ENCODE peak calls at places on chromosomes 2 and 18, in six cellular contexts. P, J, U, N, B and E are unnamed samples.
A peak's percentile ranks its signal among the peaks of the same experiment; 100 is the strongest.

GRCh38 chr2:231371430-231372054 is 24.0 kb upstream of the B3GNT7 start:
- DNase-seq in B (no peak), N (no peak), P (peak; percentile 69), J (no peak), U (no peak), E (no peak)

GRCh38 chr2:10810175-10811161 is 2.1 kb downstream of the PDIA6 start:
- DNase-seq in B (no peak), J (no peak), P (no peak), N (peak; percentile 59), U (no peak), E (no peak)

GRCh38 chr18:10417679-10418078 is 36.8 kb upstream of the APCDD1 start:
- DNase-seq in U (no peak), J (no peak), N (no peak), P (no peak), B (no peak), E (no peak)

GRCh38 chr2:200863655-200864205 is 728 bp downstream of the CLK1 start:
- DNase-seq in B (peak; percentile 31), U (no peak), P (no peak), N (peak; percentile 40), J (no peak), E (no peak)

GRCh38 chr18:68417826-68418225 is 297.1 kb downstream of the TMX3 start:
- DNase-seq in U (no peak), J (no peak), P (no peak), B (no peak), N (no peak), E (no peak)

GRCh38 chr18:48222118-48222517 is 187.1 kb downstream of the ZBTB7C start:
- DNase-seq in U (no peak), B (peak; percentile 73), J (peak; percentile 23), P (no peak), N (peak; percentile 0), E (no peak)

GRCh38 chr2:172431428-172431827 is 4.0 kb downstream of the ITGA6 start:
- DNase-seq in U (no peak), B (peak; percentile 82), J (no peak), P (no peak), N (no peak), E (no peak)

GRCh38 chr18:57833441-57834101 is 30.5 kb upstream of the ATP8B1 start:
- DNase-seq in J (peak; percentile 11), P (no peak), N (no peak), B (peak; percentile 42), U (no peak), E (peak; percentile 39)

GRCh38 chr2:9212661-9213411 is 6.2 kb downstream of the ASAP2 start:
- DNase-seq in J (peak; percentile 16), N (no peak), P (peak; percentile 55), U (no peak), B (peak; percentile 22), E (no peak)

GRCh38 chr2:55056024-55056521 is 5.8 kb upstream of the RTN4 start:
- DNase-seq in B (no peak), J (peak; percentile 12), P (no peak), U (no peak), N (no peak), E (no peak)

GRCh38 chr18:9613550-9614400 is 584 bp downstream of the PPP4R1 start:
- DNase-seq in P (peak; percentile 93), U (no peak), N (peak; percentile 68), B (peak; percentile 64), J (peak; percentile 66), E (peak; percentile 70)

GRCh38 chr2:23445450-23445868 is 60.5 kb downstream of the KLHL29 start:
- DNase-seq in N (no peak), U (no peak), P (no peak), B (no peak), J (no peak), E (no peak)

GRCh38 chr2:66790651-66791181 is 355.8 kb downstream of the MEIS1 start:
- DNase-seq in P (no peak), N (no peak), B (no peak), J (no peak), U (no peak), E (no peak)

GRCh38 chr2:11738589-11739436 is 7.6 kb upstream of the LPIN1 start:
- DNase-seq in J (peak; percentile 87), B (peak; percentile 70), U (peak; percentile 82), P (no peak), N (peak; percentile 49), E (peak; percentile 67)

GRCh38 chr2:10658041-10658913 is 31.5 kb downstream of the NOL10 start:
- DNase-seq in P (no peak), B (no peak), U (no peak), N (no peak), J (peak; percentile 58), E (no peak)

GRCh38 chr18:78786776-78787175 is 192.8 kb upstream of the SALL3 start:
- DNase-seq in B (no peak), P (peak; percentile 47), U (no peak), J (no peak), N (no peak), E (no peak)

GRCh38 chr2:152475982-152476381 is 141.0 kb downstream of the FMNL2 start:
- DNase-seq in U (no peak), N (no peak), P (no peak), J (no peak), B (no peak), E (no peak)

GRCh38 chr18:58645398-58645797 is 16.5 kb upstream of the ALPK2 start:
- DNase-seq in P (no peak), U (no peak), J (no peak), N (no peak), B (no peak), E (no peak)

DNA sequence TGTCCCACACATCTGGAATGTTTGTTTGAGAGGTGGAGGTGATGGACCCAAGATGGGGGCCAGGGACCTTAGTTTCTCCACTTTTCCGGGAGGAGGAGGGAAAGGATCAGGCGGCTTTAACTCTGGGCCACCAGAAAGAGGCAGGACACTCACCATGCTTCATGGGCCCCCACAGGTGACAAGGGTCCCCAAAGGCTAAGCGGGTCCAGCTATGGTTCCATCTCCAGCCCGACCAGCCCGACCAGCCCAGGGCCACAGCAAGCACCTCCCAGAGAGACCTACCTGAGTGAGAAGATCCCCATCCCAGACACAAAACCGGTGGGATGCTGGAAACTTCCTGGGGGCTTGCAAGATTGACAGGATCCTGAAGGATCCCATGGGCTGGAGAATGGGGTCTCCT is 712 bp downstream of the SLC11A1 start:
- DNase-seq in P (no peak), U (no peak), N (no peak), B (no peak), J (no peak), E (no peak)
- H3K4me3 ChIP-seq in P (peak overlapping the region; percentile 39), U (peak overlapping the region; percentile 58), N (no peak overlapping the region), B (no peak overlapping the region), J (no peak overlapping the region), E (no peak overlapping the region)

GRCh38 chr2:38485734-38486133 is 108.7 kb upstream of the ATL2 start:
- DNase-seq in P (no peak), U (no peak), B (no peak), N (peak; percentile 22), J (no peak), E (no peak)

GRCh38 chr2:38487852-38488251 is 110.8 kb upstream of the ATL2 start:
- DNase-seq in U (no peak), J (no peak), N (no peak), B (no peak), P (no peak), E (no peak)

GRCh38 chr2:38486213-38487026 is 109.3 kb upstream of the ATL2 start:
- DNase-seq in U (no peak), J (no peak), B (no peak), P (no peak), N (no peak), E (no peak)

GRCh38 chr2:38483773-38484501 is 106.9 kb upstream of the ATL2 start:
- DNase-seq in B (no peak), U (no peak), J (no peak), N (no peak), P (no peak), E (no peak)

DNA sequence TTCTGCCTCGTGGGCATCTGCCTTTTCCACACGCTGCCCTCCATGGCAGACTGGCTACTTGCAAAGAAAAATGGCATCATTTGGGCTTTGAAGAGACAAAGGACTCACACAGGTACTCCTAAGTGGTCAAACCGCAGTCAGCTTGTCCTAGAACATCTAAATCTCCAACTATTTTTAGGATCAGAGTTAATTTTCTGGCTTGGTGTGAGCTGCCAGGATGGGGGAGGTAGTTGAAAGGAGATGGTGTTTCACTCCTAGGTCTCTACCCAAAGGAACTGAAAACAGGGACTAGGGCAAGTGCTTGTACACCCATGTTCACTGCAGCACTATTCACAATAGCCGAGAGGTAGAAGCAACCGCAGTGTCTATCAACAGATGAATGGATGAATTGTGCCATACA is 107.9 kb upstream of the ATL2 start:
- DNase-seq in B (no peak), N (no peak), U (no peak), P (no peak), J (no peak), E (no peak)
- H3K36me3 ChIP-seq in B (no peaks in the 10 kb centered on the region), N (no peaks in the 10 kb centered on the region), U (no peaks in the 10 kb centered on the region), P (no peaks in the 10 kb centered on the region), J (no peaks in the 10 kb centered on the region), E (no peaks in the 10 kb centered on the region)

DNA sequence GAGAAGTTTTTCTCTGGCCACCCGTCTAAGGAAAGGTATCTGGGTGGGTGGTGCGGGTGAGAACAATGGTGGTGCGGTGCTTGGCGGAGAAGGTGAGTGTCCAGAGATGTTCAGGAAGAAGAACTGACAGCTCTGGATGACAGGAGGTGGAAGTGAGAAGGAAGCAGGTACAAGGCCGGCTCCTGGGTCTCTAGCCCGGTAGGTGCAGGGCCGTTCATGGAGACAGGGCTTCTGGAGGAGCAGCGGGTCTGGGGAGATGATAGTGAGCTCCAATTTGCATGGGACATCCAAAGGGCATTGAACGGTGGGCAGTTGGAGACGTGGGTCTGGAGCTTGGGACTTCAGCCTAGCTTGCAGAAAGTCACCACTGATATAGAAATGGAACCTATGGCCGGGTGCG is 979 bp upstream of the FAHD2B start:
- DNase-seq in N (no peak), U (no peak), B (no peak), P (no peak), J (no peak), E (no peak)
- H3K4me3 ChIP-seq in N (peak overlapping the region; percentile 59), U (peak overlapping the region; percentile 71), B (no peak overlapping the region), P (no peak overlapping the region), J (peak overlapping the region; percentile 60), E (peak overlapping the region; percentile 32)

DNA sequence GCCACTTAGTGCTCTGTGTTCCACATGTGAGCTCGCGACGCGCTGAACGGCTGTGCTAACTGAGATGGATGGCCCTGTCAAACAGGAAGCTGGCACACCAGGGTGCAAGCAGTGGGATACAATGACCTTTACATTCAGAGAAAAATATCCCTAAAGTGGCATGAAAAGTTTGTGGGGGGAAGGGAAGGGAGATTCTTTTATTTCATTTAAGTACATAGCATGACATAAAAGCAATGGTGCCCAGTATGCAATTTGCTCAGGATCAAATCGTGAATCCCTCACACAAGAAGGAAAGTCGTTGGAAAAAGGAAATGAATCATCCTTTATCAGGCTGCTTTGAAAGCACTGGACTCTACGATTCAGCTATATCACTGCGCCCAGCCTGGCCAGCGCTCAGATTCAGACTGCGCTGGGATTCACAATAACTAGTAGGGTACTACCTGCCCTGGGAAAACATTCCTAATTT is 26.0 kb downstream of the SATB2 start:
- DNase-seq in N (no peak), J (no peak), B (no peak), P (no peak), U (no peak), E (no peak)
- H3K36me3 ChIP-seq in N (peaks cover 82% of the 10 kb centered on the region), J (no peaks in the 10 kb centered on the region), B (no peaks in the 10 kb centered on the region), P (no peaks in the 10 kb centered on the region), U (no peaks in the 10 kb centered on the region), E (no peaks in the 10 kb centered on the region)